ENCODE peak calls at places on chromosomes 2 and 18, in eight cellular contexts. X is ovary, K is colonic mucosa, D is tibial artery, P is vagina, V is transverse colon, I is left ventricle myocardium inferior, N is AG04450. H is an unnamed sample.

GRCh38 chr18:79585395-79586370 is 93.9 kb upstream of the CTDP1 start:
- DNase-seq in X (peak; percentile 46), K (no peak), D (peak; percentile 57), P (no peak), V (peak; percentile 6), I (peak; percentile 11), N (no peak), H (peak; percentile 12)

GRCh38 chr2:60352491-60353405 is 200.7 kb downstream of the BCL11A start:
- DNase-seq in X (no peak), K (no peak), D (no peak), P (peak; percentile 85), V (peak; percentile 27), I (no peak), N (no peak), H (no peak)

GRCh38 chr2:120743657-120744056 is 8.0 kb downstream of the GLI2 start:
- DNase-seq in X (no peak), K (peak; percentile 9), D (peak; percentile 11), P (no peak), V (no peak), I (no peak), N (no peak), H (no peak)

GRCh38 chr2:132955871-132956615 is 286.0 kb upstream of the LYPD1 start:
- DNase-seq in X (no peak), K (no peak), D (no peak), P (no peak), V (no peak), I (no peak), N (no peak), H (no peak)

GRCh38 chr18:48611785-48612480 is 73.1 kb downstream of the CTIF start:
- DNase-seq in X (no peak), K (no peak), D (no peak), P (no peak), V (no peak), I (no peak), N (no peak), H (no peak)

GRCh38 chr2:216416571-216417307 is 4.5 kb downstream of the SMARCAL1 start:
- DNase-seq in X (no peak), K (no peak), D (no peak), P (no peak), V (no peak), I (peak; percentile 40), N (no peak), H (no peak)

GRCh38 chr2:86704482-86704971 is 15.6 kb upstream of the RMND5A start:
- DNase-seq in X (peak; percentile 23), K (peak; percentile 62), D (no peak), P (no peak), V (peak; percentile 75), I (peak; percentile 56), N (peak; percentile 42), H (peak; percentile 65)

GRCh38 chr18:22838639-22839487 is 94.3 kb upstream of the RBBP8 start:
- DNase-seq in X (no peak), K (no peak), D (no peak), P (no peak), V (no peak), I (no peak), N (no peak), H (no peak)

GRCh38 chr18:61991201-61991600 is 98.4 kb upstream of the RNF152 start:
- DNase-seq in X (no peak), K (no peak), D (no peak), P (no peak), V (no peak), I (no peak), N (no peak), H (no peak)

GRCh38 chr2:235287369-235287722 is 206.5 kb upstream of the AGAP1 start:
- DNase-seq in X (no peak), K (no peak), D (no peak), P (no peak), V (no peak), I (peak; percentile 47), N (no peak), H (no peak)

GRCh38 chr18:62781893-62782292 is 66.6 kb downstream of the PHLPP1 start:
- DNase-seq in X (no peak), K (no peak), D (no peak), P (no peak), V (no peak), I (no peak), N (peak; percentile 76), H (no peak)

GRCh38 chr2:28496781-28497180 is 921 bp downstream of the PLB1 start:
- DNase-seq in X (no peak), K (no peak), D (no peak), P (no peak), V (no peak), I (no peak), N (no peak), H (no peak)

GRCh38 chr18:80175451-80176235 is 66.6 kb downstream of the ADNP2 start:
- DNase-seq in X (no peak), K (no peak), D (peak; percentile 51), P (no peak), V (peak; percentile 39), I (no peak), N (no peak), H (no peak)

GRCh38 chr18:28013064-28013463 is 163.9 kb downstream of the CDH2 start:
- DNase-seq in X (no peak), K (no peak), D (no peak), P (no peak), V (no peak), I (no peak), N (peak; percentile 1), H (no peak)

DNA sequence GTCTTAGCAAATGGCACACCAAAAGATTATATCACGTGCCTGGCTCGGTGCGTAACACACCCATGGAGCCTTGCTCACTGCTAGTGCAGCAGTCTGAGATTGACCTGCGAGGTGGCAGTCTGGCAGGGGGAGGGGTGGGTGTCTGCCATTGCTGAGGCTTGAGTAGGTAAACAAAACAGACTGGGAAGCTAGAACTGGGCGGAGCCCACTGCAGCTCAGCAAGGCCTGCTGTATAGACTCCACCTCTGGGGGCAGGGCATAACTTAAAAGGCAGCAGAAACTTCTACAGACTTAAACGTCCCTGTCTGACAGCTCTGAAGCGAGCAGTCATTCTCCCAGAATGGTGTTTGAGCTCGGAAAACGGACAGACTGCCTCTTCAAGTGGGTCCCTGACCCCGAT is 55.9 kb upstream of the FSHR start:
- DNase-seq in X (no peak), K (no peak), D (no peak), P (no peak), V (no peak), I (no peak), N (no peak), H (peak; percentile 22)
- H3K9me3 ChIP-seq in X (no peaks in the 10 kb centered on the region), K (no peaks in the 10 kb centered on the region), D (no peaks in the 10 kb centered on the region), P (no peaks in the 10 kb centered on the region), V (no peaks in the 10 kb centered on the region), I (peaks cover 5% of the 10 kb centered on the region), N (peaks cover 5% of the 10 kb centered on the region), H (no peaks in the 10 kb centered on the region)

GRCh38 chr2:44364604-44365003 is 2.9 kb downstream of the CAMKMT start:
- DNase-seq in X (no peak), K (no peak), D (no peak), P (no peak), V (no peak), I (no peak), N (no peak), H (no peak)

GRCh38 chr2:44361330-44362206 is at the start of the genes CAMKMT and PREPL:
- DNase-seq in X (peak; percentile 99), K (peak; percentile 99), D (peak; percentile 99), P (peak; percentile 99), V (peak; percentile 99), I (peak; percentile 98), N (peak; percentile 95), H (peak; percentile 96)

GRCh38 chr2:44358498-44358897 is 2.8 kb downstream of the PREPL start:
- DNase-seq in X (peak; percentile 32), K (peak; percentile 37), D (no peak), P (no peak), V (peak; percentile 59), I (no peak), N (no peak), H (peak; percentile 74)

GRCh38 chr2:44362207-44363015 is 664 bp downstream of the CAMKMT start:
- DNase-seq in X (peak; percentile 46), K (peak; percentile 52), D (peak; percentile 68), P (peak; percentile 89), V (peak; percentile 49), I (peak; percentile 20), N (no peak), H (peak; percentile 64)

DNA sequence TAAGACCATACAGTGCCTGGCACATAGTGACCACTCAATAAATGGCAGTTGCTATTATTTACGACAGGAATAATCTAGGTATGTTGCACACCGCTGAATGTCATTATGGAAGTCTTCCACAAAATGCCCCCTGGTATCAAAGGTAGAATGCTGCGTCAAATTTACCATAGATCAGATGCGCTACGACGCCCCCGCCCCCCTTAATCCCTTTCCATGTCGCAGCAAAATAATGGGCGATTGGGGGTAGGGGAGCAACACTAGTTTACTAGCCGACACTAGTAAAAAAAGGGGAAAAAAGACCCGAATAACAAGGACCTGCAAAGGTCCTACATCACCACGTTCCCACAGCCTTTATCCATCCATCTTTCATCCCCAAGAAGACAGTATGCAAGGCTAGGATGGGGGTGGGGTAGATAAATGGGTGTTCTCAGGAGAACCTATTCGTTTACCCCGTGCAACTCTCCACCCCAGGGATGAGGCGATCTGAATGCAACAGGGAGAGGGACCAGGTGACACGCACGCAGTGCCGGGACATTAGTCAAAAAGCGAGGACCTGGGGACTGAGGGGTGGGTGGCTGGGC is 455 bp downstream of the PREPL start:
- DNase-seq in X (peak; percentile 30), K (peak; percentile 54), D (no peak), P (no peak), V (no peak), I (no peak), N (no peak), H (no peak)
- TF ChIP-seq CTCF in X (no peak), K (no peak), D (no peak), P (no peak), V (no peak), I (no peak), N (no peak), H (no peak)

GRCh38 chr2:20221939-20222768 is 2.8 kb downstream of the SDC1 start:
- DNase-seq in X (no peak), K (no peak), D (no peak), P (no peak), V (no peak), I (no peak), N (no peak), H (no peak)

GRCh38 chr2:20223345-20224190 is 1.4 kb downstream of the SDC1 start:
- DNase-seq in X (peak; percentile 56), K (no peak), D (no peak), P (no peak), V (no peak), I (no peak), N (no peak), H (no peak)

GRCh38 chr2:20222769-20223344 is 2.1 kb downstream of the SDC1 start:
- DNase-seq in X (no peak), K (no peak), D (no peak), P (no peak), V (no peak), I (no peak), N (no peak), H (peak; percentile 31)

GRCh38 chr2:20219763-20220380 is 5.1 kb downstream of the SDC1 start:
- DNase-seq in X (no peak), K (no peak), D (no peak), P (no peak), V (no peak), I (no peak), N (no peak), H (no peak)

GRCh38 chr2:20221169-20221938 is 3.6 kb downstream of the SDC1 start:
- DNase-seq in X (no peak), K (no peak), D (no peak), P (no peak), V (no peak), I (no peak), N (no peak), H (no peak)
- H3K4me3 ChIP-seq in X (no peak overlapping the region), K (no peak overlapping the region), D (no peak overlapping the region), P (no peak overlapping the region), V (no peak overlapping the region), I (no peak overlapping the region), N (no peak overlapping the region), H (no peak overlapping the region)

GRCh38 chr2:228700638-228701037 is 519.2 kb upstream of the SPHKAP start:
- DNase-seq in X (no peak), K (no peak), D (no peak), P (no peak), V (no peak), I (no peak), N (no peak), H (no peak)
- H3K9me3 ChIP-seq in X (no peaks in the 10 kb centered on the region), K (no peaks in the 10 kb centered on the region), D (no peaks in the 10 kb centered on the region), P (no peaks in the 10 kb centered on the region), V (no peaks in the 10 kb centered on the region), I (no peaks in the 10 kb centered on the region), N (no peaks in the 10 kb centered on the region), H (no peaks in the 10 kb centered on the region)

H was measured in pancreas.